ENCODE peak calls at places on chromosomes 11 and 22, in five cellular contexts. One of them, this sample, is unnamed.

GRCh38 chr11:93216511-93217121 is 18.8 kb upstream of the SLC36A4 start:
- DNase-seq in T-cell: no peak
- DNase-seq in CD8-positive, alpha-beta memory T cell: no peak
- DNase-seq in M059J: no peak
- DNase-seq in activated CD4-positive, alpha-beta T cell treated with anti-CD3 and anti-CD28 coated beads, Interleukin-2, amount 10 ng/mL, durations not matched to agents 7 days and 5 days: no peak
- DNase-seq in this sample: no peak

GRCh38 chr11:106391771-106392412 is 314.4 kb downstream of the AASDHPPT start:
- DNase-seq in T-cell: no peak
- DNase-seq in activated CD4-positive, alpha-beta T cell treated with anti-CD3 and anti-CD28 coated beads, Interleukin-2, amount 10 ng/mL, durations not matched to agents 7 days and 5 days: no peak
- DNase-seq in M059J: peak; percentile 75
- DNase-seq in CD8-positive, alpha-beta memory T cell: no peak
- DNase-seq in this sample: peak; percentile 44

GRCh38 chr22:19121631-19122142 is 525 bp downstream of the DGCR2 start:
- DNase-seq in activated CD4-positive, alpha-beta T cell treated with anti-CD3 and anti-CD28 coated beads, Interleukin-2, amount 10 ng/mL, durations not matched to agents 7 days and 5 days: peak; percentile 37
- DNase-seq in M059J: peak; percentile 53
- DNase-seq in CD8-positive, alpha-beta memory T cell: peak; percentile 60
- DNase-seq in T-cell: no peak
- DNase-seq in this sample: no peak

GRCh38 chr11:23013509-23013908 is 153.2 kb upstream of the CCDC179 start:
- DNase-seq in CD8-positive, alpha-beta memory T cell: no peak
- DNase-seq in T-cell: no peak
- DNase-seq in activated CD4-positive, alpha-beta T cell treated with anti-CD3 and anti-CD28 coated beads, Interleukin-2, amount 10 ng/mL, durations not matched to agents 7 days and 5 days: no peak
- DNase-seq in M059J: peak; percentile 22
- DNase-seq in this sample: no peak

GRCh38 chr22:32789797-32790620 is 11.5 kb upstream of the TIMP3 start:
- DNase-seq in CD8-positive, alpha-beta memory T cell: no peak
- DNase-seq in activated CD4-positive, alpha-beta T cell treated with anti-CD3 and anti-CD28 coated beads, Interleukin-2, amount 10 ng/mL, durations not matched to agents 7 days and 5 days: no peak
- DNase-seq in M059J: no peak
- DNase-seq in T-cell: no peak
- DNase-seq in this sample: no peak

GRCh38 chr11:66851251-66851620 is 5.6 kb upstream of the LRFN4 start:
- DNase-seq in T-cell: no peak
- DNase-seq in activated CD4-positive, alpha-beta T cell treated with anti-CD3 and anti-CD28 coated beads, Interleukin-2, amount 10 ng/mL, durations not matched to agents 7 days and 5 days: no peak
- DNase-seq in M059J: no peak
- DNase-seq in CD8-positive, alpha-beta memory T cell: peak; percentile 30
- DNase-seq in this sample: no peak

GRCh38 chr22:41290262-41291221 is 4.6 kb upstream of the RANGAP1 start:
- DNase-seq in CD8-positive, alpha-beta memory T cell: no peak
- DNase-seq in activated CD4-positive, alpha-beta T cell treated with anti-CD3 and anti-CD28 coated beads, Interleukin-2, amount 10 ng/mL, durations not matched to agents 7 days and 5 days: no peak
- DNase-seq in M059J: peak; percentile 85
- DNase-seq in T-cell: no peak
- DNase-seq in this sample: peak; percentile 63

GRCh38 chr11:125942771-125943428 is 2.9 kb upstream of the VSIG10L2 start:
- DNase-seq in activated CD4-positive, alpha-beta T cell treated with anti-CD3 and anti-CD28 coated beads, Interleukin-2, amount 10 ng/mL, durations not matched to agents 7 days and 5 days: no peak
- DNase-seq in T-cell: no peak
- DNase-seq in M059J: no peak
- DNase-seq in CD8-positive, alpha-beta memory T cell: no peak
- DNase-seq in this sample: no peak

GRCh38 chr11:119722281-119722794 is 6.7 kb downstream of the NECTIN1 start:
- DNase-seq in T-cell: no peak
- DNase-seq in CD8-positive, alpha-beta memory T cell: no peak
- DNase-seq in M059J: no peak
- DNase-seq in activated CD4-positive, alpha-beta T cell treated with anti-CD3 and anti-CD28 coated beads, Interleukin-2, amount 10 ng/mL, durations not matched to agents 7 days and 5 days: no peak
- DNase-seq in this sample: no peak

GRCh38 chr11:125253795-125254525 is 89.4 kb downstream of the PKNOX2 start:
- DNase-seq in CD8-positive, alpha-beta memory T cell: no peak
- DNase-seq in T-cell: no peak
- DNase-seq in M059J: no peak
- DNase-seq in activated CD4-positive, alpha-beta T cell treated with anti-CD3 and anti-CD28 coated beads, Interleukin-2, amount 10 ng/mL, durations not matched to agents 7 days and 5 days: no peak
- DNase-seq in this sample: no peak